ENCODE peak calls at places on chromosomes 6 and 20, in eight cellular contexts. H, X, Q, A, O, E, B and D are unnamed samples.

GRCh38 chr6:44630125-44631028 is 242.9 kb downstream of the CDC5L start:
- DNase-seq in A (peak), B (no peak), Q (no peak), X (peak), O (peak), E (peak), H (no peak), D (peak)

GRCh38 chr20:2890743-2891142 is 17.5 kb downstream of the PTPRA start:
- DNase-seq in O (no peak), E (no peak), H (no peak), Q (no peak), A (no peak), B (no peak), X (peak), D (no peak)

GRCh38 chr6:2651536-2651935 is 99.2 kb downstream of the MYLK4 start:
- DNase-seq in Q (no peak), O (no peak), B (no peak), E (no peak), H (no peak), X (no peak), A (no peak), D (no peak)

GRCh38 chr6:27684264-27685211 is 211.6 kb upstream of the ZNF184 start:
- DNase-seq in A (peak), E (no peak), X (peak), Q (no peak), H (no peak), B (no peak), O (peak), D (peak)

GRCh38 chr6:79453558-79454042 is 83.6 kb downstream of the LCA5 start:
- DNase-seq in X (peak), E (no peak), B (peak), A (no peak), Q (no peak), O (no peak), H (no peak), D (no peak)

GRCh38 chr6:82573200-82573972 is 209.8 kb downstream of the TPBG start:
- DNase-seq in H (no peak), Q (no peak), B (no peak), O (no peak), A (no peak), E (no peak), X (no peak), D (no peak)

GRCh38 chr20:48986899-48987298 is 59.2 kb upstream of the CSE1L start:
- DNase-seq in A (no peak), B (no peak), Q (no peak), X (peak), E (no peak), H (no peak), O (no peak), D (no peak)

GRCh38 chr6:160054271-160054670 is 67.3 kb upstream of the SLC22A1 start:
- DNase-seq in H (no peak), X (no peak), O (no peak), Q (no peak), E (no peak), A (no peak), B (no peak), D (no peak)

GRCh38 chr20:51712501-51713212 is 55.5 kb downstream of the ATP9A start:
- DNase-seq in B (no peak), O (peak), H (peak), X (peak), Q (no peak), E (no peak), A (peak), D (peak)

GRCh38 chr6:48973486-48973885 is 489.6 kb downstream of the MMUT start:
- DNase-seq in X (peak), A (no peak), E (no peak), Q (no peak), H (no peak), O (no peak), B (no peak), D (no peak)
- TF ChIP-seq CTCF in X (no peak), A (no peak), E (no peak), Q (no peak), H (no peak), O (no peak), B (no peak), D (no peak)

GRCh38 chr6:148223424-148223842 is 119.2 kb upstream of the SASH1 start:
- DNase-seq in O (no peak), B (no peak), X (no peak), A (no peak), H (no peak), Q (no peak), E (no peak), D (no peak)

GRCh38 chr6:148217051-148217450 is 125.6 kb upstream of the SASH1 start:
- DNase-seq in O (no peak), A (no peak), E (no peak), H (no peak), B (no peak), X (no peak), Q (no peak), D (no peak)

GRCh38 chr6:148217921-148218320 is 124.7 kb upstream of the SASH1 start:
- DNase-seq in X (no peak), A (no peak), H (no peak), E (no peak), B (no peak), O (no peak), Q (no peak), D (no peak)

GRCh38 chr6:148221580-148221979 is 121.1 kb upstream of the SASH1 start:
- DNase-seq in X (no peak), E (no peak), H (no peak), A (no peak), B (no peak), Q (no peak), O (no peak), D (no peak)

GRCh38 chr6:148218542-148219258 is 123.9 kb upstream of the SASH1 start:
- DNase-seq in A (no peak), O (no peak), H (peak), X (no peak), E (no peak), B (no peak), Q (peak), D (no peak)
- TF ChIP-seq CTCF in A (no peak), O (no peak), H (no peak), X (no peak), E (no peak), B (no peak), Q (no peak), D (no peak)

GRCh38 chr20:45791668-45792512 is at the start of the genes DNTTIP1 and WFDC3:
- DNase-seq in B (peak), Q (peak), H (peak), X (peak), E (peak), O (peak), A (peak), D (peak)
- TF ChIP-seq CTCF in B (no peak), Q (peak), H (no peak), X (no peak), E (no peak), O (no peak), A (no peak), D (no peak)

DNA sequence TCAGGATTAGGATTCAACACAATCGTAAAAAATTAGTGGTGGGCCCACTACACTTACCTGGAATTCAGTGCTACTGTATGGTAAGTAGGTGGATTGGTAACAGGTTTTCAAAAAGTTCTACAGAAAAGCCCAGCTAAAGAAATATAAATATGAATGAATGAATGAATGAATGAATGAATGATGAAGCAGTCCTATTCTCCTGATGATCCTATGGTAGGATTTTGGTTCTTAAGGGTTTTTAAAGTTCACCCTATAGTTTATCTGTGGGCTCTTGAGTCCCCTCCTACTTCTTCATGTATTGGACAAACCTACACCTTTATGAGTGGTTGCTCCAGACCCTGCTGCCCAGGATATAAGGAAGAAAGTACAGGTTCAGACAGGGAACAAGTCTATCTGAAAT is 89.5 kb upstream of the HEY2 start:
- DNase-seq in X (no peak), E (no peak), B (no peak), O (no peak), Q (no peak), H (no peak), A (no peak), D (no peak)
- TF ChIP-seq CTCF in X (no peak), E (no peak), B (no peak), O (no peak), Q (no peak), H (no peak), A (no peak), D (no peak)

GRCh38 chr20:63224272-63225081 is 8.5 kb upstream of the YTHDF1 start:
- DNase-seq in X (peak), A (peak), B (no peak), H (no peak), Q (peak), E (peak), O (peak), D (no peak)

GRCh38 chr20:63223826-63224207 is 7.9 kb upstream of the YTHDF1 start:
- DNase-seq in H (no peak), X (no peak), B (no peak), Q (no peak), O (no peak), A (no peak), E (no peak), D (no peak)

GRCh38 chr20:63222541-63222940 is 6.6 kb upstream of the YTHDF1 start:
- DNase-seq in B (no peak), Q (no peak), A (no peak), E (no peak), X (no peak), H (no peak), O (no peak), D (no peak)

GRCh38 chr20:63225082-63225454 is 9.1 kb upstream of the YTHDF1 start:
- DNase-seq in E (no peak), Q (no peak), X (no peak), H (no peak), B (no peak), O (no peak), A (peak), D (no peak)

DNA sequence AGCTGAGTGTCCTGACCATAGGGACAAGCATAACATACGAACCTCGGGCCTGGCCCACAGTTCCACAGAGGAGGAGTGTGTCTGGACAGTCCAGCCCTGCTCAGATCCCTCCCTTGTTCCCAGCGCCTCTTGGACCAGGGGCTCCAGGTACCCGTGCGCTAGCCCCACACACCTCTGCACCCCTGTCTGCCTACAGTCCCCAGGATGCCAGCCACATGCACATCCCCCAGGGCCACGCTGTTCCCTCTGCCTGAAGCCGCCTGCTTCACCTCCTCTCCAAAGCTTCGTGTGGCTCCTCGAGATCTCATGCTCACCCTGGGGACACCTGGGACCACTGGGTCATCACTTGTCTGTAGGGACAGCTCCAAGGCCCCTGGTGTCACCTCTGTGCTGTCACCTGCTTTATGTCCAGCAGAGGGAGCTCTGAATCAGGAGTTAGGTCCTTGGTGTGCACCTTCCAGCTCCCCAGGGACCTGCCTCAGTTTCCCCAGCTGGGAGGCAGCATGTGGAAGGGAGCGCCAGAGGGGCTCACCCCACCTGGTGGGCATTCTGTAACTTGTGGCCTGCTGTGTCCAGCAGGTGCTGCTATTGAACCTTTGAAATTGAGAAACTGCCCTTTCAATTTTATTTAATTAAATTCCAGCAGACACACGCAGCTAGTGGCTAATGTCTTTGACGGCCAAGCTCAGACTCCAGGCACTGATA is 7.3 kb upstream of the YTHDF1 start:
- DNase-seq in E (peak), A (peak), Q (no peak), B (no peak), O (peak), H (no peak), X (peak), D (peak)
- TF ChIP-seq CTCF in E (peak), A (peak), Q (peak), B (no peak), O (peak), H (peak), X (peak), D (peak)

GRCh38 chr6:40330301-40330721 is 256.9 kb downstream of the LRFN2 start:
- DNase-seq in B (no peak), H (no peak), Q (no peak), X (no peak), A (no peak), E (no peak), O (no peak), D (no peak)

GRCh38 chr6:40328988-40329545 is 258.1 kb downstream of the LRFN2 start:
- DNase-seq in Q (no peak), A (no peak), E (no peak), O (no peak), B (no peak), H (no peak), X (no peak), D (no peak)

GRCh38 chr6:40326689-40327404 is 260.3 kb downstream of the LRFN2 start:
- DNase-seq in H (no peak), Q (no peak), E (no peak), X (no peak), B (no peak), O (no peak), A (no peak), D (no peak)

GRCh38 chr6:40325791-40326190 is 261.4 kb downstream of the LRFN2 start:
- DNase-seq in A (no peak), B (no peak), H (no peak), O (no peak), X (no peak), E (no peak), Q (no peak), D (no peak)

GRCh38 chr6:40328376-40328987 is 258.7 kb downstream of the LRFN2 start:
- DNase-seq in A (no peak), E (peak), B (peak), X (no peak), O (peak), H (no peak), Q (no peak), D (peak)
- TF ChIP-seq CTCF in A (peak), E (peak), B (no peak), X (peak), O (peak), H (peak), Q (peak), D (peak)

DNA sequence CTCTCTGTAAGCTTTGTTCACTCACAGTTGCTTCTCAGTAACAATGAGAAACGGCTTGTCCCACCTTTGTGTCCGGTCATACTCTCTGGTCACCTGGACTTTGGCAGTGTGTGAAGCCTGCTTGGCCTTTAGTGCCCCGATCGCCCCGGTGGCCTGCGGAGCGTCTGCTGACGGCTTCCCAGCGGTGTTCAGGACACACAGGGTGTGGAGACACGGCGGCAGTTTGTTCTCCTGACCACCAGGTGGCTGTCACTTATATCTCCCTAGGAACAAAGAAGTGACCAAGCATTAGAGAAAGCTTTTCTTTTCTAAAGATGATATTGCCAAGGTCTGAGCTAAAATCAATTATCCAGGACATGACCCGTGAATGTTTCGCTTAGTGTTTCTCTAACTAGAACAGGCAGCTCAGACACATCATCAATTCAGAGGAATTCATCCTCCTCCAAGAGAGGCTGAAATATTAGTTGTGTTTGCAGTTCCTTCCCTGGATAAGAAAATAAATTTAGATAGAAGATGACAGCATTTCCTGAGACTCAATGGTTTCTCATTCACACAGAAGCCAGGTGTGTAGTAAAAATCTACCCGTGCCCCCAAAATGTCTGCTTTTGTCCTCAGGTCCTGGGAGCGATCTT is 167.4 kb upstream of the THBS2 start:
- DNase-seq in Q (no peak), H (no peak), B (no peak), E (no peak), X (peak), A (no peak), O (peak), D (peak)
- TF ChIP-seq CTCF in Q (peak), H (peak), B (no peak), E (no peak), X (peak), A (peak), O (peak), D (peak)

GRCh38 chr6:37702314-37702713 is 4.6 kb upstream of the MDGA1 start:
- DNase-seq in B (no peak), Q (no peak), O (no peak), H (no peak), A (no peak), E (no peak), X (no peak), D (no peak)
- TF ChIP-seq CTCF in B (no peak), Q (no peak), O (no peak), H (no peak), A (no peak), E (no peak), X (no peak), D (no peak)

GRCh38 chr6:48474136-48474535 is 363.1 kb upstream of the PTCHD4 start:
- DNase-seq in B (no peak), Q (no peak), E (no peak), O (no peak), X (no peak), A (no peak), H (no peak), D (no peak)
- TF ChIP-seq CTCF in B (no peak), Q (no peak), E (no peak), O (no peak), X (no peak), A (no peak), H (no peak), D (no peak)